ENCODE peak calls at places on chromosomes 12 and 14, in ten cellular contexts. X is PC-3, B is A673, K is uterus, O is dorsolateral prefrontal cortex, E is fibroblast of lung, Z is heart right ventricle, U is brain microvascular endothelial cell, L is foreskin keratinocyte, H is GM12878. N is an unnamed sample.

GRCh38 chr14:81633496-81633895 is 99.8 kb upstream of the SEL1L start:
- DNase-seq in E (no peak), O (no peak), B (no peak), U (no peak), K (no peak), X (no peak), L (no peak), Z (no peak), H (no peak), N (no peak)

GRCh38 chr12:92075425-92075891 is 70.2 kb downstream of the BTG1 start:
- DNase-seq in H (no peak), O (no peak), E (peak), K (no peak), X (no peak), L (peak), U (peak), B (no peak), Z (no peak), N (no peak)

GRCh38 chr12:28787151-28787550 is 361.9 kb upstream of the FAR2 start:
- DNase-seq in Z (no peak), B (peak), X (peak), E (peak), H (no peak), U (peak), O (no peak), L (no peak), K (no peak), N (no peak)

GRCh38 chr12:122423258-122424165 is 1.0 kb upstream of the CLIP1 start:
- DNase-seq in O (peak), K (no peak), Z (peak), E (peak), X (no peak), L (peak), U (no peak), B (peak), H (no peak), N (no peak)

GRCh38 chr12:116673713-116674112 is 64.2 kb downstream of the SPRING1 start:
- DNase-seq in B (peak), O (no peak), E (no peak), X (peak), Z (no peak), H (no peak), K (no peak), U (no peak), L (peak), N (no peak)

GRCh38 chr12:50441763-50442162 is 41.1 kb downstream of the LARP4 start:
- DNase-seq in O (no peak), E (no peak), B (no peak), L (no peak), U (no peak), X (no peak), H (no peak), Z (no peak), K (no peak), N (no peak)

GRCh38 chr14:101917413-101918124 is 46.8 kb upstream of the DYNC1H1 start:
- DNase-seq in X (no peak), B (no peak), Z (no peak), K (no peak), L (no peak), U (no peak), O (no peak), H (no peak), E (no peak), N (no peak)

GRCh38 chr14:93160353-93160801 is 24.3 kb downstream of the MOAP1 start:
- DNase-seq in U (peak), Z (no peak), E (no peak), B (peak), H (no peak), L (no peak), K (no peak), O (no peak), X (peak), N (peak)

GRCh38 chr12:52203126-52203921 is 11.5 kb upstream of the KRT80 start:
- DNase-seq in K (no peak), H (no peak), U (peak), E (peak), Z (no peak), B (peak), O (peak), L (peak), X (peak), N (no peak)

GRCh38 chr14:97178781-97179180 is 381.6 kb downstream of the VRK1 start:
- DNase-seq in U (no peak), O (no peak), X (peak), K (no peak), L (no peak), B (no peak), E (no peak), Z (no peak), H (no peak), N (no peak)

GRCh38 chr14:81066672-81067071 is 111.3 kb downstream of the TSHR start:
- DNase-seq in B (no peak), X (peak), U (no peak), Z (no peak), H (no peak), O (no peak), E (no peak), L (no peak), K (no peak), N (no peak)

GRCh38 chr12:38258411-38258810 is 58.2 kb upstream of the ALG10B start:
- DNase-seq in O (no peak), K (no peak), X (no peak), E (no peak), B (no peak), U (no peak), Z (no peak), L (no peak), H (no peak), N (no peak)

GRCh38 chr12:116276433-116277216 is 868 bp downstream of the MED13L start:
- DNase-seq in U (peak), E (peak), B (peak), L (peak), O (peak), X (peak), K (peak), Z (peak), H (no peak), N (peak)

GRCh38 chr14:85444685-85445084 is 85.3 kb upstream of the FLRT2 start:
- DNase-seq in Z (no peak), K (no peak), U (peak), X (peak), B (peak), L (no peak), E (peak), O (no peak), H (no peak), N (no peak)

GRCh38 chr14:88522393-88522792 is 32.4 kb downstream of the PTPN21 start:
- DNase-seq in E (no peak), U (no peak), X (peak), B (no peak), H (no peak), L (no peak), Z (no peak), K (no peak), O (no peak), N (no peak)

GRCh38 chr12:94779520-94779919 is 129.2 kb upstream of the TMCC3 start:
- DNase-seq in E (peak), H (no peak), Z (no peak), K (no peak), U (peak), O (no peak), X (no peak), B (no peak), L (no peak), N (no peak)

GRCh38 chr12:7959278-7960063 is 23.5 kb upstream of the SLC2A3 start:
- DNase-seq in O (no peak), B (peak), Z (no peak), U (no peak), X (peak), E (no peak), K (no peak), H (peak), L (peak), N (peak)

GRCh38 chr12:53054112-53054878 is 4.4 kb downstream of the TNS2 start:
- DNase-seq in Z (peak), L (peak), O (peak), E (peak), U (peak), H (peak), K (peak), B (peak), X (peak), N (peak)

GRCh38 chr12:4445156-4446020 is at the start of gene FGF6:
- DNase-seq in U (no peak), H (no peak), B (no peak), Z (no peak), O (no peak), E (no peak), X (no peak), L (no peak), K (no peak), N (no peak)

GRCh38 chr12:114834621-114835020 is 150.6 kb upstream of the TBX3 start:
- DNase-seq in O (no peak), X (peak), L (peak), Z (no peak), E (no peak), H (no peak), U (peak), K (no peak), B (no peak), N (no peak)

GRCh38 chr12:25935355-25936144 is 22.9 kb upstream of the RASSF8 start:
- DNase-seq in X (no peak), L (no peak), Z (no peak), E (no peak), H (no peak), B (no peak), K (no peak), O (no peak), U (no peak), N (no peak)

GRCh38 chr12:95182868-95183415 is 34.3 kb downstream of the FGD6 start:
- DNase-seq in L (peak), K (no peak), B (no peak), H (no peak), Z (no peak), X (peak), E (no peak), U (peak), O (no peak), N (peak)

GRCh38 chr12:114665411-114666181 is 18.4 kb downstream of the TBX3 start:
- DNase-seq in X (peak), U (no peak), H (no peak), E (no peak), K (no peak), O (no peak), Z (no peak), L (no peak), B (no peak), N (no peak)

GRCh38 chr12:115860619-115861018 is 416.9 kb downstream of the MED13L start:
- DNase-seq in E (no peak), L (no peak), O (no peak), B (no peak), X (no peak), H (no peak), Z (no peak), U (no peak), K (no peak), N (no peak)

GRCh38 chr12:77377116-77377515 is 311.7 kb upstream of the E2F7 start:
- DNase-seq in X (no peak), Z (no peak), L (no peak), U (peak), K (no peak), B (no peak), E (peak), O (no peak), H (no peak), N (no peak)

GRCh38 chr14:50318031-50318626 is 6.0 kb downstream of the DMAC2L start:
- DNase-seq in O (no peak), U (no peak), X (peak), L (peak), E (peak), K (no peak), Z (no peak), H (no peak), B (peak), N (peak)

GRCh38 chr14:25516838-25517237 is 466.9 kb upstream of the STXBP6 start:
- DNase-seq in H (no peak), O (no peak), L (no peak), U (no peak), B (peak), E (no peak), X (no peak), Z (no peak), K (no peak), N (no peak)

GRCh38 chr12:99966429-99966828 is 18.3 kb downstream of the ANKS1B start:
- DNase-seq in K (no peak), L (no peak), Z (no peak), H (no peak), O (no peak), X (no peak), E (no peak), U (no peak), B (no peak), N (no peak)

GRCh38 chr14:106286697-106287290 is 760.4 kb downstream of the TMEM121 start:
- DNase-seq in U (no peak), B (peak), H (no peak), E (no peak), L (no peak), Z (no peak), X (no peak), K (no peak), O (no peak), N (no peak)

GRCh38 chr12:107402041-107403022 is 283.3 kb upstream of the PWP1 start:
- DNase-seq in E (peak), Z (peak), B (peak), X (peak), O (peak), K (no peak), L (peak), U (peak), H (no peak), N (peak)

GRCh38 chr12:107404981-107405380 is 280.6 kb upstream of the PWP1 start:
- DNase-seq in H (no peak), K (no peak), B (peak), X (peak), E (peak), Z (no peak), U (peak), L (peak), O (no peak), N (peak)

GRCh38 chr12:107405436-107405835 is 280.2 kb upstream of the PWP1 start:
- DNase-seq in O (peak), X (no peak), U (no peak), L (no peak), H (no peak), E (no peak), Z (peak), B (no peak), K (no peak), N (no peak)

GRCh38 chr12:107411792-107412535 is 273.6 kb upstream of the PWP1 start:
- DNase-seq in U (peak), O (no peak), K (no peak), Z (no peak), H (no peak), B (no peak), X (peak), L (peak), E (peak), N (peak)

DNA sequence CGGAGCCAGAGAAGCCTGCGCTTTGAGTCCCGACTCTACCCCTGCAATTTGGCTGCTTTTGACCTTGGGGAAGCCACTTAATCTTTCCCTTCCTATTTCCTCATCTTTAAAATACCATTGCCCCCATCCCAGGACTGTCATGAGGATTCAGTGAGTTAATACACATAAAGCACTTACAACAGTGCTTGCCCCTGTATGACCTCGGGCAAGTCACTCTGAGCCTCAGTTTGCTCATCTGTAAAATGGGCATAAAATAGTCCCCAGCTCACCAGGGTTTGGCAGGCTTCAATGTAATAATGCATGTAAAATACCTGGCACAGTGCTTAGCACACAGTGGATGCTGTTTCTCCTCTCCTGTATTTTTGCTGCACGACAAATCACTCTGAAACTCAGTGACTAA is 278.7 kb upstream of the PWP1 start:
- DNase-seq in Z (no peak), K (no peak), B (no peak), H (no peak), O (no peak), L (no peak), E (no peak), U (no peak), X (no peak), N (no peak)
- H3K27ac ChIP-seq in Z (no peak), K (no peak), B (no peak), H (no peak), O (no peak), L (no peak), E (no peak), U (no peak), X (no peak), N (no peak)

GRCh38 chr12:14959126-14959440 is 2.3 kb downstream of the ARHGDIB start:
- DNase-seq in U (no peak), X (no peak), K (no peak), L (no peak), H (no peak), E (no peak), Z (no peak), O (no peak), B (no peak), N (no peak)
- TF ChIP-seq CTCF in U (no peak), X (no peak), K (no peak), L (no peak), H (no peak), E (no peak), Z (no peak), O (no peak), B (no peak), N (no peak)

DNA sequence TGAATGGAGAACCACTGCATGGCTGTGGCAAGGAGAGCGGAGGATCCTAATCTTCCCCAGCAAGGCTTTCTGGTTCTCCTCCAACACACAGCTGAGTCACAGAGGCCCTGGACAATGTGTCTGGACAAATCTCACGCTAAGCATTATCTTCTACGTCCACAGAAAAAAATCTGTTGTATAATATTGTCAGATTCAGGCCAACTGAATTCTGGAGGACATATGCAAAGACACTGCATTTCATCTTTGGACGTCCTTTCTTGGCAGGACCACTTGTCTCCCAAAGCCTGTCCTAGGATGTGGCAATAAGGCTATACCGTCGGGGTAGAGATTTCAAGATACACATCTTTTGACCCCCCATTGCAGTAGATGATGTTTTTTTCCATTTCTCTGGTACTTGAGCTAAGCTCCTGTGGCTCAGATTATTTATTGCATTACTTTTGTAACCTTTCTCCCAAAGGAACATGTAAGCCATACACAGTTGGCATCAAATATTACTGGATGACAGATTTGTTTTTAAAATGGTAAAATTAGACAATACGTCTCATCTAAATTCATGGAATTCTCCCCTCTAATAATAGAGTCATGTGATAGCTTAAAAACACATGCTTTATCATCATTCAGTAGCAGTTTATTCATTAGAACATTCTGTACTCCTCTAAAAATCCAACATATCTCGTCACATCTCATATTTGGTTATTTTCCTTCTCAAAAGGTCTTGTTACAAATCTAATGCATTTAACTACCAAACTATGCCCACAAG is 19.4 kb downstream of the LMO3 start:
- DNase-seq in B (no peak), K (peak), O (peak), L (no peak), X (no peak), H (no peak), U (no peak), Z (no peak), E (peak), N (no peak)
- H3K27ac ChIP-seq in B (peak), K (peak), O (peak), L (no peak), X (no peak), H (no peak), U (no peak), Z (no peak), E (no peak), N (no peak)

GRCh38 chr14:100025111-100025510 is 40.1 kb upstream of the EVL start:
- DNase-seq in E (peak), K (no peak), H (no peak), Z (no peak), B (peak), X (peak), O (no peak), L (no peak), U (no peak), N (peak)
- TF ChIP-seq CTCF in E (peak), K (no peak), H (peak), Z (no peak), B (peak), X (peak), O (no peak), L (peak), U (peak), N (no peak)

DNA sequence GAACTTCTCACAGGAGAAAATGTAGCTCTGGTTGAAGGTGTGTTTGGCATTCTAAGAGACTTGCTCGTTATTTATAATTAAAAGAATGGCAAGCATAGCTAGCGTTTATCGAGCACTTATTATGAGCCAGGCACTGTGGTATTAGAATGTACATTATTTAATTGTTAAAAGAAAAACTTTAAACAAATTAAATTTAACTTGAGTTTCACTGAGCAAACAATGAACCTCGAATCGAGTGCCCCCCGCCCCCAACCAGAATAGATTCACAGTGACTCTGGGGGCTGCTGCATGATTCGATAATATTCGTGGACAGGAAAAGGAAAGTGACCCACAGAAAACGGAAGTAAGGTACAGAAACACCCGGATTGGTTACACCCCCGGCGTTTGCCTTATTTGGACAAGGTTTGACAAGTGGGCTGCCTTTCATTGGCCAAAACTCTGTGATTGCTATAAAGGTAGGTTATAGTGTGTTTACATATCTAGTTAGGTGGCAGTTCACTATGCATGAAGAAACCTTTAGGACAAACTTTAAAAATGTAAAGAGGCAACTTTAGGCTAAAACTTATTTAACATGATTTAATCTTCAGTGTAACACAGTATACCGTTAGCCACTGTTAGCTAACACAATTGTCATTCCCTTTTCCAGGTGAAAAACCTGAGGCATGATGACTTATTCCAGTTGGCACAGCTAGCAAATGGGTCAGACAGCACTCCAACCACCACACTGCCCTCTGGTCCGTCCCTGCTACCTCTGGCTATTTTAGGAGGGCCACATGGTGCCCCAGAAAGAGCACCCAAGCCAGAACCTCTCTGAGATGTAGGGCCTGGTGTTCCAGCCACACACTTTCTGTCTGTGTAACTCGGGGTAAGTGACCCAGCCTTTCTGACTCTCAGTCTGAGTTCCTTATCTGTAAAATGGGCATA is 7.1 kb downstream of the SCNN1A start:
- DNase-seq in K (no peak), L (no peak), H (no peak), O (no peak), E (no peak), X (peak), U (no peak), Z (no peak), B (no peak), N (no peak)
- H3K27ac ChIP-seq in K (no peak), L (no peak), H (peak), O (no peak), E (no peak), X (peak), U (no peak), Z (peak), B (no peak), N (peak)

GRCh38 chr12:14937014-14937413 is 1.3 kb downstream of the ERP27 start:
- DNase-seq in X (no peak), L (no peak), B (no peak), H (no peak), O (no peak), E (no peak), U (no peak), K (no peak), Z (no peak), N (no peak)

GRCh38 chr12:14935031-14935430 is 3.3 kb downstream of the ERP27 start:
- DNase-seq in O (no peak), U (no peak), Z (no peak), H (no peak), E (no peak), K (no peak), B (no peak), X (peak), L (no peak), N (no peak)

GRCh38 chr12:14937689-14938088 is 648 bp downstream of the ERP27 start:
- DNase-seq in Z (no peak), L (no peak), O (no peak), X (peak), H (no peak), B (no peak), K (no peak), E (no peak), U (no peak), N (no peak)

GRCh38 chr12:14934511-14934910 is 3.8 kb downstream of the ERP27 start:
- DNase-seq in H (no peak), B (no peak), E (no peak), U (no peak), L (no peak), O (no peak), K (no peak), Z (no peak), X (peak), N (no peak)

GRCh38 chr12:14936224-14936861 is 2.0 kb downstream of the ERP27 start:
- DNase-seq in Z (no peak), H (no peak), E (no peak), O (no peak), B (peak), X (no peak), U (no peak), L (peak), K (no peak), N (no peak)
- TF ChIP-seq CTCF in Z (no peak), H (peak), E (no peak), O (no peak), B (peak), X (no peak), U (peak), L (peak), K (no peak), N (no peak)

GRCh38 chr14:91899777-91900176 is 32.4 kb upstream of the TC2N start:
- DNase-seq in X (no peak), O (no peak), L (no peak), Z (no peak), K (no peak), B (no peak), U (no peak), H (no peak), E (no peak), N (no peak)
- H3K27ac ChIP-seq in X (no peak), O (no peak), L (no peak), Z (peak), K (peak), B (no peak), U (no peak), H (no peak), E (no peak), N (no peak)

N was measured in RWPE1.